ENCODE peak calls at places on chromosomes 5 and 9, in six cellular contexts. B is K562, J is GM12878, C is HCT116, Z is H1, Q is HepG2. X is an unnamed sample.

GRCh38 chr5:174444791-174445190 is 279.6 kb upstream of the MSX2 start:
- DNase-seq in B (no peak), C (no peak), J (no peak), Z (no peak), Q (no peak), X (no peak)

GRCh38 chr5:76111510-76112174 is 28.5 kb downstream of the SV2C start:
- DNase-seq in C (no peak), Z (no peak), J (no peak), Q (no peak), B (no peak), X (no peak)

GRCh38 chr9:107848598-107848997 is 359.0 kb upstream of the KLF4 start:
- DNase-seq in J (no peak), Z (no peak), Q (no peak), C (no peak), B (no peak), X (no peak)

GRCh38 chr5:159971038-159971437 is 37.9 kb upstream of the TTC1 start:
- DNase-seq in J (no peak), Z (no peak), B (no peak), C (no peak), Q (no peak), X (no peak)

GRCh38 chr9:2093920-2094597 is 78.9 kb downstream of the SMARCA2 start:
- DNase-seq in C (no peak), Z (peak), B (no peak), J (no peak), Q (no peak), X (no peak)

GRCh38 chr5:1002836-1003235 is 5.8 kb upstream of the NKD2 start:
- DNase-seq in Q (no peak), Z (no peak), B (no peak), C (no peak), J (no peak), X (no peak)

GRCh38 chr5:545641-546375 is 21.6 kb upstream of the SLC9A3 start:
- DNase-seq in B (no peak), C (no peak), J (no peak), Z (no peak), Q (no peak), X (no peak)

GRCh38 chr5:57438162-57438561 is 44.4 kb downstream of the ACTBL2 start:
- DNase-seq in J (no peak), Q (no peak), Z (no peak), B (no peak), C (no peak), X (no peak)

GRCh38 chr5:157820593-157821252 is 38.2 kb downstream of the CLINT1 start:
- DNase-seq in J (no peak), B (peak), Q (peak), Z (no peak), C (peak), X (no peak)

GRCh38 chr9:89225587-89225986 is 47.0 kb upstream of the SHC3 start:
- DNase-seq in Z (no peak), C (no peak), B (no peak), Q (no peak), J (no peak), X (no peak)

GRCh38 chr5:176364765-176365662 is at the start of gene ARL10:
- DNase-seq in J (no peak), C (no peak), Z (no peak), Q (no peak), B (no peak), X (no peak)

GRCh38 chr5:76999451-76999850 is 30.8 kb upstream of the AGGF1 start:
- DNase-seq in Z (no peak), J (no peak), B (no peak), Q (no peak), C (no peak), X (no peak)

GRCh38 chr9:33498387-33498786 is 24.7 kb upstream of the NOL6 start:
- DNase-seq in J (no peak), Q (no peak), Z (no peak), C (no peak), B (no peak), X (no peak)

GRCh38 chr9:32783168-32783891 is at the start of gene TMEM215:
- DNase-seq in B (no peak), Q (no peak), J (no peak), Z (peak), C (no peak), X (no peak)

GRCh38 chr5:58847041-58847440 is 264.2 kb downstream of the RAB3C start:
- DNase-seq in B (no peak), Q (no peak), C (no peak), J (no peak), Z (no peak), X (no peak)

GRCh38 chr5:143061161-143061945 is 291.2 kb downstream of the ARHGAP26 start:
- DNase-seq in Z (no peak), Q (no peak), C (no peak), B (no peak), J (no peak), X (peak)

GRCh38 chr5:88948746-88949600 is 66.0 kb upstream of the MEF2C start:
- DNase-seq in C (no peak), Q (no peak), B (no peak), Z (no peak), J (no peak), X (no peak)

GRCh38 chr5:151923865-151924264 is 786 bp downstream of the GLRA1 start:
- DNase-seq in Z (peak), Q (no peak), J (no peak), C (no peak), B (peak), X (no peak)

GRCh38 chr5:60945760-60946253 is 802 bp downstream of the NDUFAF2 start:
- DNase-seq in Z (no peak), Q (peak), J (peak), C (no peak), B (peak), X (no peak)

GRCh38 chr5:16889203-16889971 is 46.7 kb downstream of the MYO10 start:
- DNase-seq in C (no peak), B (no peak), Q (no peak), Z (no peak), J (no peak), X (no peak)

GRCh38 chr9:121985792-121986494 is 107.2 kb downstream of the TTLL11 start:
- DNase-seq in C (no peak), Q (no peak), J (no peak), B (peak), Z (no peak), X (no peak)

GRCh38 chr9:123438321-123438720 is 82.3 kb downstream of the CRB2 start:
- DNase-seq in J (no peak), B (no peak), C (no peak), Z (no peak), Q (no peak), X (no peak)

GRCh38 chr9:122029898-122030297 is 63.2 kb downstream of the TTLL11 start:
- DNase-seq in C (no peak), Q (peak), B (no peak), Z (no peak), J (no peak), X (no peak)

GRCh38 chr5:88979244-88979643 is 96.3 kb upstream of the MEF2C start:
- DNase-seq in Z (no peak), J (peak), Q (no peak), B (no peak), C (no peak), X (no peak)

GRCh38 chr9:70564464-70565190 is 150.2 kb upstream of the KLF9 start:
- DNase-seq in Q (no peak), J (no peak), C (no peak), Z (no peak), B (no peak), X (no peak)

GRCh38 chr5:73218552-73219171 is 45.7 kb downstream of the TMEM174 start:
- DNase-seq in J (no peak), Q (no peak), C (peak), Z (no peak), B (no peak), X (no peak)

GRCh38 chr9:129287595-129288305 is 109.7 kb upstream of the IER5L start:
- DNase-seq in J (no peak), C (no peak), Q (no peak), Z (no peak), B (no peak), X (no peak)

GRCh38 chr5:154141686-154142300 is 48.7 kb upstream of the GALNT10 start:
- DNase-seq in Z (no peak), C (no peak), Q (no peak), B (no peak), J (no peak), X (no peak)

GRCh38 chr5:107395632-107396350 is 274.9 kb downstream of the EFNA5 start:
- DNase-seq in J (peak), Q (no peak), B (no peak), Z (no peak), C (no peak), X (no peak)
- TF ChIP-seq SIN3A in J (no peak), Q (no peak), B (no peak), Z (no peak), C (no peak), X (no peak)

GRCh38 chr9:135490166-135490870 is 10.2 kb upstream of the MRPS2 start:
- DNase-seq in J (no peak), C (no peak), Q (no peak), Z (no peak), B (no peak), X (no peak)
- TF ChIP-seq SIN3A in J (no peak), C (no peak), Q (no peak), Z (no peak), B (no peak), X (no peak)

DNA sequence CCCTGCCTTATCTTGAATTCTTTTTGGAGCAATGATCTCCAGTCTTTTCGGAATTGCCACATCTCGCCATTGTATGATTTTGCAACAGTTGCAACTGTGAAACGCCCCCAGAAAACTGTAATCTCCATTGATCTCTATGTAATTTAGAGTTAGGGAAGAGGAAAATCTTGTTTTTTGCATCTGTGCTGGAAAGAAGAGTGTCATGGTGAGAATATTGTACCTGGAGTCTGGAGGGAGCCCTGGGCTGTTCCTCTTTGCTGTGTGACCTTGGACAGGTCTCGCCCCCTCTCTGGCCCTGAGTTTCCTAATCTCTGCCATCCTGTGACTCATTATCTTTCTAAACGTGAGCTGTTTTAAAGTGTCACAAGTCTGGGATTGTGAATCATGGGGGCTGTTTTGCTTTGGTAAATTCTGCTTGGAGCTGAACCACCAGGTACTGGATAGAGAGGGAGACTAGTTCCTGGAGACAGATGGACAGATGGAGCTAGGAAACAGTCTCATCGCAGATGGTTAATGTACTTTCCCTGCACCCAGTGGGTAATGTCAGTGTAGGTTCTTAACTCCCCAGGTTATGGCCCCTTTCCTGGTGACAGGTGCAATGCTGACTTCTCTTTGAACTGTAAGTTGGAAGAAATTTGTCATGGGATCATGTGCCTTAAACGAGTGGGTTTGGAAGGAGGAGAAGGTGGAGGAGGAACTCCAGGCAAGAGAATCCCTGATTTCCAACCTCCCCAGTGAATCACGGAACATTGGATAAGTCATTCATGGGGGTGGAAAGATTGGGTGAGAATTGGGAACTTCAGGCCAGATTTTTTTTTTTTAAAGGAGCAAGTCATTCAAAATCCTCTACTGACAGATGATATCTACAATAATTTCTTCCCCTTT is 19.6 kb downstream of the PPARGC1B start:
- DNase-seq in B (no peak), J (no peak), Q (peak), C (no peak), Z (no peak), X (no peak)
- TF ChIP-seq SIN3A in B (no peak), J (no peak), Q (no peak), C (no peak), Z (no peak), X (no peak)

GRCh38 chr5:122105909-122106308 is 23.4 kb upstream of the ZNF474 start:
- DNase-seq in J (no peak), B (no peak), C (no peak), Z (no peak), Q (no peak), X (no peak)

GRCh38 chr5:122099060-122099790 is 21.2 kb upstream of the LOX start:
- DNase-seq in J (no peak), Z (no peak), Q (no peak), C (peak), B (no peak), X (peak)

GRCh38 chr5:122097391-122097790 is 19.3 kb upstream of the LOX start:
- DNase-seq in J (no peak), Q (no peak), B (no peak), Z (no peak), C (no peak), X (no peak)

GRCh38 chr5:122102825-122103224 is 24.8 kb upstream of the LOX start:
- DNase-seq in Z (no peak), J (no peak), B (no peak), Q (no peak), C (no peak), X (no peak)

DNA sequence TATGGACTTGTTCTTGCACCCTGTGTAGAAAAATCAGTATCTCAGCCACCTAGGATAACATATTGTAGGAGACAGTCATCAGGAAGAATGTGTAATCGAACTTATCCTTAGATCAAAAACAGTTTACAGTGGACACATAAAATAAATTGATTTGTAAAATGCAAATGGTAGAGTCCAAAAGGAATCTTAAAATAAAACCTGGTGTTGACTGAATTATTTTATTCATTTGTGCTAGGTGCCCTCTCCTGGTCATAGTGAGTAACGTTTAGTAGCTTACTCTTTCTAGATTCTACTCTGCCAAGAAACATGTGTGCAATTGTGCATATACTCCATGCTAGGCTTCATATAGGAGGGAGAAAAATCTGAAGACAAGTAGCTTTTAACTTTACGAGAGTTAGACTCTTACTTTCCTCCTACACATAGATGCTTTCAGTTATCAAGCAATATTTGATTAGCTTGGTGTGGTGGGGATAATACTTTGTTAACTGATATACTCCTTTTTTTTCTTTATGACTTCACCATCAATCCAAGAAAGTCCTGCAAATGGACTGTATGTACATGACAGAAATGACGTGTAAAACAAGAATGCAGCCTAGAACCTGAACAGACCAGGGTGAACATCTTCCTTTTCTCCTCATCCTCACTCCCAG is 23.7 kb upstream of the LOX start:
- DNase-seq in J (no peak), B (peak), C (peak), Q (peak), Z (no peak), X (no peak)
- TF ChIP-seq SIN3A in J (no peak), B (no peak), C (no peak), Q (no peak), Z (no peak), X (no peak)